ENCODE peak calls at places on chromosome 16, in seven cellular contexts. J is tibial artery; K is CD4-positive, CD25-positive, alpha-beta regulatory T cell; C is left ventricle myocardium inferior; P is mesendoderm; I is mesenchymal stem cell; E is A549. O is an unnamed sample.

GRCh38 chr16:19396555-19397011 is 21.1 kb upstream of the TMC5 start:
- DNase-seq in J (no peak), K (no peak), C (no peak), P (no peak), I (no peak), E (no peak), O (no peak)

GRCh38 chr16:46426336-46426735 is 194.8 kb downstream of the SHCBP1 start:
- DNase-seq in J (no peak), K (no peak), C (no peak), P (no peak), I (no peak), E (no peak), O (no peak)

GRCh38 chr16:82660078-82660645 is 33.4 kb downstream of the CDH13 start:
- DNase-seq in J (no peak), K (no peak), C (no peak), P (no peak), I (peak; percentile 17), E (no peak), O (peak; percentile 67)

GRCh38 chr16:66275795-66276428 is 90.6 kb upstream of the CDH5 start:
- DNase-seq in J (no peak), K (peak; percentile 30), C (no peak), P (peak; percentile 89), I (peak; percentile 80), E (peak; percentile 65), O (no peak)

GRCh38 chr16:1715220-1715619 is 9.2 kb downstream of the MAPK8IP3 start:
- DNase-seq in J (no peak), K (no peak), C (no peak), P (no peak), I (no peak), E (no peak), O (no peak)

GRCh38 chr16:56691885-56692284 is 9.6 kb downstream of the MT1X start:
- DNase-seq in J (no peak), K (no peak), C (no peak), P (peak; percentile 87), I (no peak), E (peak; percentile 77), O (no peak)

GRCh38 chr16:2778692-2778958 is 1.5 kb upstream of the ELOB start:
- DNase-seq in J (no peak), K (no peak), C (no peak), P (no peak), I (no peak), E (no peak), O (no peak)

GRCh38 chr16:79298476-79299153 is 301.9 kb downstream of the MAF start:
- DNase-seq in J (no peak), K (no peak), C (no peak), P (no peak), I (no peak), E (no peak), O (no peak)

GRCh38 chr16:58582971-58583765 is 46.5 kb downstream of the CNOT1 start:
- DNase-seq in J (no peak), K (no peak), C (no peak), P (peak; percentile 91), I (no peak), E (no peak), O (no peak)

GRCh38 chr16:69131167-69131748 is 1.1 kb downstream of the CHTF8 start:
- DNase-seq in J (no peak), K (no peak), C (no peak), P (peak; percentile 77), I (peak; percentile 38), E (peak; percentile 54), O (no peak)

GRCh38 chr16:57736419-57737281 is 1.1 kb downstream of the KATNB1 start:
- DNase-seq in J (no peak), K (peak; percentile 62), C (peak; percentile 16), P (peak; percentile 87), I (peak; percentile 91), E (peak; percentile 79), O (peak; percentile 43)

DNA sequence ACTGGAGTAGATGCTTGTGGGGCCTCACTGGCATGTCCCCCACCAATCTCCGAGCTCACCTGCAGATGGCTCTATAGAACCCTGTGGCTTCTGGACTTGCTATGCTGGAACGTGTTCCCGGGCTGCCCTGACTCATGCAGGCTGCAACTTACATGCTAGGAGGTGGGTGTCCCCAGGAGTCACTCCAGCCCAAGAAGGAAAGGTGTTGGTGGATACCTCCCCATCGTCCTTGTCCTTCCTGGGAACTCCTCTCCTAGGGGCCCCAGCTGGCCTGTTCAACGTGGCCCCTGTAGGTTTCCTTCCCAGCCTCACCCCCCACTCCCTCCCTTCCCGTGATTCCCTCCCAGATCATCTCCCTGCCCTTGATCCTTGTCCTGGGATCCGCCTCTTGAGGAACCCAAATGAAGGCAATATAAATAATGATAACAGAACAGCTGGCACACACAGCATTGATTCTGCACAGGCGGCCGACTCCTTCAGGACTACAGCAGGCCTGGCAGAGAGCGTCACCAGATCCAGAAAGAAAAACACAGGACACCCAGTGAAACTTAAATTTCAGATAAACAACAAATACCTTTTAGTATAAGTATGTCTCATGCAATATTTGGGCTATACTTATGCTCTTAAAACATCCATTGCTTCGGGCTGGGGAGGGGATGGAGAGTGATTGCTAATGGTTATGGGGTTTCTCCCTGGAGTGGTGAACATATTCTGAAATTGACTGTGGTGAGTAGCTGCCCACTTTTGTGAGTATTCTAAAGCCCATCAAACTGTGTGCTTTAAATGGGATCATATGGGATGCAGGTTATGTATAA is 221.1 kb upstream of the GSE1 start:
- DNase-seq in J (peak; percentile 61), K (no peak), C (peak; percentile 9), P (no peak), I (no peak), E (no peak), O (no peak)
- H3K27ac ChIP-seq in J (peak overlapping the region; percentile 49), K (no peak overlapping the region), C (no peak overlapping the region), P (no peak overlapping the region), I (no peak overlapping the region), E (no peak overlapping the region), O (no peak overlapping the region)

GRCh38 chr16:694187-694862 is 4.1 kb upstream of the WDR24 start:
- DNase-seq in J (no peak), K (no peak), C (no peak), P (no peak), I (no peak), E (no peak), O (no peak)

GRCh38 chr16:693766-694165 is 3.6 kb upstream of the WDR24 start:
- DNase-seq in J (no peak), K (no peak), C (no peak), P (no peak), I (no peak), E (no peak), O (no peak)

GRCh38 chr16:694863-695354 is 4.7 kb upstream of the WDR24 start:
- DNase-seq in J (no peak), K (no peak), C (no peak), P (no peak), I (no peak), E (no peak), O (no peak)

GRCh38 chr16:692356-693108 is 2.3 kb upstream of the WDR24 start:
- DNase-seq in J (no peak), K (no peak), C (no peak), P (no peak), I (no peak), E (no peak), O (no peak)

GRCh38 chr16:693364-693763 is 3.2 kb upstream of the WDR24 start:
- DNase-seq in J (no peak), K (no peak), C (no peak), P (no peak), I (no peak), E (no peak), O (no peak)
- H3K4me3 ChIP-seq in J (no peak overlapping the region), K (no peak overlapping the region), C (no peak overlapping the region), P (no peak overlapping the region), I (no peak overlapping the region), E (no peak overlapping the region), O (no peak overlapping the region)

GRCh38 chr16:23504076-23504452 is 6.2 kb downstream of the GGA2 start:
- DNase-seq in J (no peak), K (no peak), C (no peak), P (no peak), I (no peak), E (no peak), O (no peak)
- H3K27ac ChIP-seq in J (peak overlapping the region; percentile 64), K (no peak overlapping the region), C (peak overlapping the region; percentile 77), P (no peak overlapping the region), I (peak overlapping the region; percentile 87), E (no peak overlapping the region), O (peak overlapping the region; percentile 14)

GRCh38 chr16:31131416-31131815 is 4.1 kb downstream of the PRSS8 start:
- DNase-seq in J (no peak), K (no peak), C (no peak), P (no peak), I (no peak), E (no peak), O (no peak)

GRCh38 chr16:31132303-31132978 is 3.1 kb downstream of the PRSS8 start:
- DNase-seq in J (no peak), K (no peak), C (no peak), P (no peak), I (no peak), E (no peak), O (no peak)

GRCh38 chr16:31134091-31134571 is 1.4 kb downstream of the PRSS8 start:
- DNase-seq in J (no peak), K (no peak), C (no peak), P (peak; percentile 27), I (peak; percentile 12), E (no peak), O (no peak)

GRCh38 chr16:31131841-31132271 is 3.7 kb downstream of the PRSS8 start:
- DNase-seq in J (no peak), K (no peak), C (no peak), P (no peak), I (no peak), E (no peak), O (no peak)

GRCh38 chr16:31132979-31133599 is 2.4 kb downstream of the PRSS8 start:
- DNase-seq in J (no peak), K (no peak), C (no peak), P (no peak), I (no peak), E (no peak), O (no peak)
- H3K4me3 ChIP-seq in J (no peak overlapping the region), K (no peak overlapping the region), C (no peak overlapping the region), P (no peak overlapping the region), I (no peak overlapping the region), E (no peak overlapping the region), O (no peak overlapping the region)

O was measured in CD4-positive, alpha-beta memory T cell.